ENCODE peak calls at places on chromosomes 11 and 22, in six cellular contexts. X, U, O, I, R and V are unnamed samples. For H3K36me3, the result is how much of the 10 kb centered on the place peaks cover.

GRCh38 chr11:21514298-21514697 is 678.6 kb upstream of the ANO5 start:
- DNase-seq in X (no peak), U (no peak), O (no peak), I (no peak), R (no peak), V (peak)

GRCh38 chr11:44324787-44325525 is 15.0 kb upstream of the ALX4 start:
- DNase-seq in X (no peak), U (no peak), O (no peak), I (no peak), R (no peak), V (no peak)

GRCh38 chr11:69718147-69718546 is 14.3 kb upstream of the FGF19 start:
- DNase-seq in X (no peak), U (no peak), O (no peak), I (no peak), R (no peak), V (peak)

GRCh38 chr11:61418136-61418535 is 11.6 kb downstream of the CPSF7 start:
- DNase-seq in X (no peak), U (no peak), O (no peak), I (no peak), R (no peak), V (no peak)

GRCh38 chr11:35632301-35632700 is 14.0 kb downstream of the FJX1 start:
- DNase-seq in X (no peak), U (no peak), O (peak), I (no peak), R (no peak), V (no peak)

GRCh38 chr11:45930031-45930794 is 7.8 kb downstream of the LARGE2 start:
- DNase-seq in X (peak), U (no peak), O (no peak), I (no peak), R (peak), V (peak)

GRCh38 chr11:119375629-119376196 is 5.8 kb downstream of the USP2 start:
- DNase-seq in X (peak), U (peak), O (peak), I (peak), R (peak), V (peak)

GRCh38 chr22:17358394-17358793 is 10.9 kb upstream of the CECR2 start:
- DNase-seq in X (no peak), U (no peak), O (no peak), I (no peak), R (no peak), V (no peak)

GRCh38 chr11:73662445-73663157 is 16.2 kb downstream of the PLEKHB1 start:
- DNase-seq in X (no peak), U (no peak), O (peak), I (no peak), R (no peak), V (no peak)

GRCh38 chr11:102640946-102641345 is 15.8 kb upstream of the MMP20 start:
- DNase-seq in X (no peak), U (no peak), O (no peak), I (no peak), R (no peak), V (no peak)

GRCh38 chr11:113888848-113889247 is 13.5 kb upstream of the USP28 start:
- DNase-seq in X (no peak), U (no peak), O (no peak), I (no peak), R (no peak), V (no peak)

GRCh38 chr11:108853151-108853550 is 188.3 kb downstream of the DDX10 start:
- DNase-seq in X (no peak), U (no peak), O (no peak), I (no peak), R (no peak), V (no peak)

GRCh38 chr11:2923446-2924375 is 5.5 kb downstream of the PHLDA2 start:
- DNase-seq in X (no peak), U (no peak), O (no peak), I (no peak), R (no peak), V (peak)

GRCh38 chr11:30917859-30918478 is 331.8 kb upstream of the MPPED2 start:
- DNase-seq in X (no peak), U (no peak), O (peak), I (no peak), R (no peak), V (peak)

GRCh38 chr11:112961146-112961668 is at the start of gene NCAM1:
- DNase-seq in X (peak), U (peak), O (peak), I (peak), R (peak), V (peak)

GRCh38 chr11:118111019-118111743 is 24.4 kb upstream of the SMIM35 start:
- DNase-seq in X (no peak), U (no peak), O (no peak), I (no peak), R (no peak), V (no peak)

GRCh38 chr11:62572431-62572830 is 1.3 kb downstream of the EEF1G start:
- DNase-seq in X (peak), U (no peak), O (no peak), I (no peak), R (no peak), V (no peak)

DNA sequence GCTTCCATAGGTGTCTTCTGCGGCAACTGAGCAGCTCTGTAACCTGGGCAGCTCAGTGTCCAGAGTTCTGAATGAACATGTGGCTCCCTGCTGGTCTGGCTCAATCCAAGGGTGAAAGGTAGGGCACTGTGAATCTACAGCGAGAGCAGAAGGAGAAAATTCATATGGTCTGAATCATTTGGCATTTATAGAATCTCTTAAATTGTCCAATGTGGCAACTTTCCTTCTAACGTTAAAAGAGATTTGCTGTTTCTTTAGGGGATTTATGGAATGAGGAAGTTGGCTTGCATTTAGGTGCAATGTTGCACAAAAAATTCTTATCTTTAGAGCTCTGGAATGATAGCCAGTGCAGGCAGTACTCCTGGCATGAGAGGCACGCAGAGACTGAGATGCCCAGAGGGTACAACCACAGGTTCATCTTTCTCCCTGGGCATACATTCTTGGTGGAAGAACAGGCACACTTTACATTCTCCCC is 17.0 kb downstream of the ATXN10 start:
- DNase-seq in X (no peak), U (no peak), O (peak), I (no peak), R (no peak), V (no peak)
- H3K36me3 ChIP-seq in X (under half), U (under half), O (under half), I (under half), R (under half), V (under half)

GRCh38 chr11:43021466-43021865 is 290.3 kb upstream of the API5 start:
- DNase-seq in X (no peak), U (no peak), O (no peak), I (no peak), R (no peak), V (peak)
- TF ChIP-seq CTCF in X (no peak), U (no peak), O (no peak), I (no peak), R (peak), V (peak)

GRCh38 chr22:49671331-49672012 is 156.2 kb downstream of the BRD1 start:
- DNase-seq in X (no peak), U (no peak), O (no peak), I (no peak), R (no peak), V (no peak)
- H3K4me3 ChIP-seq in X (no peak), U (no peak), O (no peak), I (no peak), R (peak), V (no peak)

DNA sequence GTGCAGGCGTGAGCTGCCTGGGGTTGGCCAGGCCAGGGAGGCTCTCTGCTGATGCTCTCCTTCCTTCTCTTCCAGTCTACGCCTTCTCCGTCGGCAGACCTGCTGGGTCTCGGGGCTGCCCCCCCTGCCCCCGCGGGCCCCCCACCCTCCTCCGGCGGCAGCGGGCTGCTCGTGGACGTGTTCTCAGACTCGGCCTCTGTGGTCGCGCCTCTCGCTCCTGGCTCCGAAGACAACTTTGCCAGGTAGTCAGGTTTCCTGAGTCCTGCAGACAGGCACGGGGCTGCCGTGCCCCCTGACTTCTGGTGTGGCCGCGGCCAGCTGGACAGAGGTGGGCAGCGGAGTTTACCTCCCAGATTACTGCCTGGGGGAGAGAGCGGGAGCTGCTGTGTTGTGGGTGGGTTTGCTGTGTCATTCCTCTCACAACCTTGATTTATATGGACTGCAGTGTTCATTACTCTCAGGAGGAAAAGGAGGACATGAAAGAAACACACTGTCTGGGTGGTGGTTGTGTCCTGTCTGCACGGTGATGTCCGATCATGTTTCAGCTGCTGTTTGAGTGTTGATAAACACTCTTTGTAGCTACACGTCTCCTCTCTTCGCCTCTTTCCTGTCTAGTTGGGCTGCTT is 36.0 kb downstream of the MUC6 start:
- DNase-seq in X (no peak), U (no peak), O (no peak), I (no peak), R (no peak), V (no peak)
- H3K36me3 ChIP-seq in X (under half), U (under half), O (under half), I (half or more), R (under half), V (under half)

DNA sequence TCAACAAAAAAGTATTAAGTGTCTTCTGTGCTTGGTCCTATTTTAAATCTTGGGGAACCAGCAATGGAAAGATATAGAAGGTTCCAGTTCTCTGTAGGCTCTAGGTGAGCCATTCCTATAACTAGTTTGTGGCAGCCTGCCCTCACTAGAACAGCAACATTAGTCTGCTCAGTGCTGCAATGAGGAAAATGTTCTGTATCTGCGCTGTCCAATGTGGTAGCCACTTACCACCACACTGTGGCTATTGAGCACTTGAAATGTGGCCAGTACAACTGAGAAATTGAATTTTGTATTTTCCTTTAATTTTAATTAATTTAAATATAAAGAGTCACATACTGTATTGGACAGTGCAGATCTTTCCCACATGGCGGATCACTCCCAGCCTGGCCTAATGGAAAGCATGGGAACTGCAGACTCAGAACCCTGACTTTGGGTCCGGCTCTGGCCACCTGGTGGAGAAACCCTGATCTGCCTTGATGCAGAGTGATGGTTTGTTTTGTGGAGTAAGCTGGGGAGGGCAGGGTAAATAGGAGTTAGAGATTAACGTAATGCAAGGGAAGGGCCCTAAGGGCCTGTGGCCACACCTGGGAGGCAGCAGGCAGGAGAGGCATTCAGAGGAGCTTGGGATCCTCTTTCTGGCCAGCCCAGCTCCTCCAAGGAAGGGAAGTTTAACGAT is 101.0 kb downstream of the ME3 start:
- DNase-seq in X (no peak), U (no peak), O (no peak), I (no peak), R (no peak), V (peak)
- TF ChIP-seq CTCF in X (no peak), U (peak), O (no peak), I (no peak), R (peak), V (peak)

GRCh38 chr22:36411589-36412258 is 24.0 kb upstream of the MYH9 start:
- DNase-seq in X (peak), U (no peak), O (no peak), I (no peak), R (no peak), V (peak)

GRCh38 chr22:36409067-36409466 is 21.3 kb upstream of the MYH9 start:
- DNase-seq in X (no peak), U (no peak), O (no peak), I (no peak), R (no peak), V (no peak)

GRCh38 chr22:36413022-36413770 is 25.4 kb upstream of the MYH9 start:
- DNase-seq in X (no peak), U (no peak), O (no peak), I (no peak), R (no peak), V (no peak)

GRCh38 chr22:36406721-36407120 is 19.0 kb upstream of the MYH9 start:
- DNase-seq in X (no peak), U (no peak), O (no peak), I (no peak), R (no peak), V (no peak)

GRCh38 chr22:36409911-36410756 is 22.4 kb upstream of the MYH9 start:
- DNase-seq in X (peak), U (peak), O (peak), I (peak), R (peak), V (no peak)
- H3K4me3 ChIP-seq in X (peak), U (no peak), O (no peak), I (peak), R (peak), V (no peak)

DNA sequence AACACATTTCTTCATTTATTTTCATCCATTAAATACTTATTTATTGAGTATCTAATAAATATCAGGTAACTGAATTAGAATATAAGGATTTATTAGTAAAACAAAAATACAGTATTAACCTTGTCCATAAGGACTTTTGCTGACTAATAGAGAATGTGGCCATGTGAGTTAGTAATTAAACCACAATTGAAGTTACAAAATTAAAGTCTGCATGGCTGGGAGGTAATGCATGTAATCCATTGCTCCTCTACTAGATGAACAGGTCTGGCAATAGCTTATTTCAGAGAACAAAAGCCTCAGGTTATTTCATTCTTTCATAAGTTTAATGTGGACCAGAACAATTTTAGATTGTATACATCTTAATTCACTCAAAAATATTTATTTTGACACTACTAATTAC is 9.9 kb upstream of the CARD18 start:
- DNase-seq in X (no peak), U (no peak), O (no peak), I (no peak), R (no peak), V (no peak)
- H3K36me3 ChIP-seq in X (under half), U (under half), O (under half), I (under half), R (under half), V (under half)

GRCh38 chr11:7278314-7278917 is 26.7 kb downstream of the SYT9 start:
- DNase-seq in X (no peak), U (no peak), O (peak), I (no peak), R (no peak), V (peak)
- TF ChIP-seq CTCF in X (no peak), U (peak), O (peak), I (peak), R (peak), V (peak)